ENCODE peak calls at places on chromosomes 5 and 9, in seven cellular contexts. One of them, this sample, is unnamed.

GRCh38 chr5:109347252-109347888 is 62.4 kb downstream of the PJA2 start:
- DNase-seq in DND-41: no peak
- DNase-seq in HL-60: no peak
- DNase-seq in thyroid gland: peak
- DNase-seq in tibial artery: no peak
- DNase-seq in mesenchymal stem cell: no peak
- DNase-seq in cardiac muscle cell: no peak
- DNase-seq in this sample: no peak

GRCh38 chr5:96761618-96762017 is 46.1 kb downstream of the ERAP1 start:
- DNase-seq in cardiac muscle cell: no peak
- DNase-seq in tibial artery: no peak
- DNase-seq in HL-60: no peak
- DNase-seq in DND-41: no peak
- DNase-seq in thyroid gland: no peak
- DNase-seq in mesenchymal stem cell: no peak
- DNase-seq in this sample: no peak

GRCh38 chr5:82991678-82992323 is 85.4 kb downstream of the TMEM167A start:
- DNase-seq in tibial artery: no peak
- DNase-seq in cardiac muscle cell: no peak
- DNase-seq in DND-41: no peak
- DNase-seq in thyroid gland: no peak
- DNase-seq in HL-60: no peak
- DNase-seq in mesenchymal stem cell: peak
- DNase-seq in this sample: no peak

GRCh38 chr9:32427111-32427873 is 42.8 kb downstream of the ACO1 start:
- DNase-seq in DND-41: peak
- DNase-seq in tibial artery: no peak
- DNase-seq in thyroid gland: no peak
- DNase-seq in HL-60: no peak
- DNase-seq in mesenchymal stem cell: peak
- DNase-seq in cardiac muscle cell: peak
- DNase-seq in this sample: peak

GRCh38 chr5:134738963-134739661 is 764 bp downstream of the CAMLG start:
- DNase-seq in HL-60: peak
- DNase-seq in tibial artery: no peak
- DNase-seq in cardiac muscle cell: peak
- DNase-seq in thyroid gland: peak
- DNase-seq in DND-41: peak
- DNase-seq in mesenchymal stem cell: peak
- DNase-seq in this sample: peak

GRCh38 chr9:103734471-103734870 is 359.6 kb upstream of the SMC2 start:
- DNase-seq in mesenchymal stem cell: no peak
- DNase-seq in DND-41: no peak
- DNase-seq in HL-60: no peak
- DNase-seq in cardiac muscle cell: no peak
- DNase-seq in thyroid gland: no peak
- DNase-seq in tibial artery: no peak
- DNase-seq in this sample: no peak

GRCh38 chr5:587403-587802 is 24.7 kb upstream of the CEP72 start:
- DNase-seq in DND-41: no peak
- DNase-seq in tibial artery: no peak
- DNase-seq in thyroid gland: no peak
- DNase-seq in cardiac muscle cell: no peak
- DNase-seq in mesenchymal stem cell: no peak
- DNase-seq in HL-60: no peak
- DNase-seq in this sample: no peak

GRCh38 chr5:61200582-61201155 is 38.4 kb upstream of the SMIM15 start:
- DNase-seq in tibial artery: no peak
- DNase-seq in mesenchymal stem cell: no peak
- DNase-seq in cardiac muscle cell: peak
- DNase-seq in DND-41: no peak
- DNase-seq in HL-60: no peak
- DNase-seq in thyroid gland: no peak
- DNase-seq in this sample: no peak

GRCh38 chr9:33426843-33427293 is 20.5 kb downstream of the AQP3 start:
- DNase-seq in HL-60: no peak
- DNase-seq in DND-41: no peak
- DNase-seq in cardiac muscle cell: no peak
- DNase-seq in mesenchymal stem cell: no peak
- DNase-seq in tibial artery: no peak
- DNase-seq in thyroid gland: no peak
- DNase-seq in this sample: no peak

GRCh38 chr5:51392689-51393199 is 9.5 kb downstream of the ISL1 start:
- DNase-seq in cardiac muscle cell: no peak
- DNase-seq in DND-41: no peak
- DNase-seq in mesenchymal stem cell: no peak
- DNase-seq in tibial artery: no peak
- DNase-seq in HL-60: no peak
- DNase-seq in thyroid gland: no peak
- DNase-seq in this sample: no peak

GRCh38 chr5:61519728-61520277 is 187.7 kb downstream of the ZSWIM6 start:
- DNase-seq in DND-41: no peak
- DNase-seq in mesenchymal stem cell: peak
- DNase-seq in thyroid gland: no peak
- DNase-seq in cardiac muscle cell: no peak
- DNase-seq in HL-60: no peak
- DNase-seq in tibial artery: no peak
- DNase-seq in this sample: no peak

GRCh38 chr9:16535555-16535954 is 334.9 kb downstream of the BNC2 start:
- DNase-seq in mesenchymal stem cell: no peak
- DNase-seq in HL-60: no peak
- DNase-seq in tibial artery: no peak
- DNase-seq in thyroid gland: no peak
- DNase-seq in DND-41: no peak
- DNase-seq in cardiac muscle cell: no peak
- DNase-seq in this sample: no peak

GRCh38 chr9:4137755-4138154 is 162.1 kb downstream of the GLIS3 start:
- DNase-seq in mesenchymal stem cell: peak
- DNase-seq in thyroid gland: no peak
- DNase-seq in cardiac muscle cell: peak
- DNase-seq in HL-60: no peak
- DNase-seq in tibial artery: no peak
- DNase-seq in DND-41: no peak
- DNase-seq in this sample: no peak

GRCh38 chr9:21837501-21837900 is 35.1 kb downstream of the MTAP start:
- DNase-seq in thyroid gland: peak
- DNase-seq in DND-41: no peak
- DNase-seq in HL-60: no peak
- DNase-seq in cardiac muscle cell: no peak
- DNase-seq in tibial artery: no peak
- DNase-seq in mesenchymal stem cell: peak
- DNase-seq in this sample: no peak

GRCh38 chr9:21841133-21841532 is 38.7 kb downstream of the MTAP start:
- DNase-seq in DND-41: no peak
- DNase-seq in tibial artery: no peak
- DNase-seq in mesenchymal stem cell: no peak
- DNase-seq in cardiac muscle cell: no peak
- DNase-seq in HL-60: no peak
- DNase-seq in thyroid gland: no peak
- DNase-seq in this sample: no peak

GRCh38 chr9:21835111-21835510 is 32.7 kb downstream of the MTAP start:
- DNase-seq in thyroid gland: no peak
- DNase-seq in DND-41: no peak
- DNase-seq in tibial artery: no peak
- DNase-seq in HL-60: no peak
- DNase-seq in mesenchymal stem cell: no peak
- DNase-seq in cardiac muscle cell: no peak
- DNase-seq in this sample: no peak

GRCh38 chr9:21836437-21837161 is 34.2 kb downstream of the MTAP start:
- DNase-seq in tibial artery: no peak
- DNase-seq in HL-60: no peak
- DNase-seq in mesenchymal stem cell: peak
- DNase-seq in DND-41: no peak
- DNase-seq in cardiac muscle cell: peak
- DNase-seq in thyroid gland: no peak
- DNase-seq in this sample: no peak

GRCh38 chr9:21840647-21841046 is 38.2 kb downstream of the MTAP start:
- DNase-seq in mesenchymal stem cell: no peak
- DNase-seq in tibial artery: no peak
- DNase-seq in HL-60: no peak
- DNase-seq in thyroid gland: no peak
- DNase-seq in DND-41: no peak
- DNase-seq in cardiac muscle cell: no peak
- DNase-seq in this sample: no peak
- H3K4me3 ChIP-seq in mesenchymal stem cell: no peak
- H3K4me3 ChIP-seq in tibial artery: no peak
- H3K4me3 ChIP-seq in HL-60: no peak
- H3K4me3 ChIP-seq in thyroid gland: no peak
- H3K4me3 ChIP-seq in DND-41: no peak
- H3K4me3 ChIP-seq in cardiac muscle cell: no peak
- H3K4me3 ChIP-seq in this sample: no peak

GRCh38 chr5:118040496-118040895 is 947.9 kb downstream of the DTWD2 start:
- DNase-seq in cardiac muscle cell: no peak
- DNase-seq in DND-41: no peak
- DNase-seq in thyroid gland: no peak
- DNase-seq in tibial artery: no peak
- DNase-seq in HL-60: no peak
- DNase-seq in mesenchymal stem cell: no peak
- DNase-seq in this sample: no peak
- H3K4me3 ChIP-seq in cardiac muscle cell: no peak
- H3K4me3 ChIP-seq in DND-41: no peak
- H3K4me3 ChIP-seq in thyroid gland: no peak
- H3K4me3 ChIP-seq in tibial artery: no peak
- H3K4me3 ChIP-seq in HL-60: no peak
- H3K4me3 ChIP-seq in mesenchymal stem cell: no peak
- H3K4me3 ChIP-seq in this sample: no peak

GRCh38 chr9:77440057-77440456 is 208.1 kb downstream of the GNA14 start:
- DNase-seq in thyroid gland: no peak
- DNase-seq in cardiac muscle cell: peak
- DNase-seq in tibial artery: no peak
- DNase-seq in DND-41: no peak
- DNase-seq in HL-60: no peak
- DNase-seq in mesenchymal stem cell: no peak
- DNase-seq in this sample: no peak
- H3K4me3 ChIP-seq in thyroid gland: no peak
- H3K4me3 ChIP-seq in cardiac muscle cell: no peak
- H3K4me3 ChIP-seq in tibial artery: no peak
- H3K4me3 ChIP-seq in DND-41: no peak
- H3K4me3 ChIP-seq in HL-60: no peak
- H3K4me3 ChIP-seq in mesenchymal stem cell: no peak
- H3K4me3 ChIP-seq in this sample: no peak

GRCh38 chr5:124678992-124679519 is 67.4 kb downstream of the ZNF608 start:
- DNase-seq in mesenchymal stem cell: no peak
- DNase-seq in tibial artery: no peak
- DNase-seq in thyroid gland: no peak
- DNase-seq in HL-60: no peak
- DNase-seq in DND-41: no peak
- DNase-seq in cardiac muscle cell: no peak
- DNase-seq in this sample: no peak
- H3K4me3 ChIP-seq in mesenchymal stem cell: no peak
- H3K4me3 ChIP-seq in tibial artery: no peak
- H3K4me3 ChIP-seq in thyroid gland: no peak
- H3K4me3 ChIP-seq in HL-60: no peak
- H3K4me3 ChIP-seq in DND-41: no peak
- H3K4me3 ChIP-seq in cardiac muscle cell: no peak
- H3K4me3 ChIP-seq in this sample: no peak

GRCh38 chr5:59458321-59458720 is 435.2 kb downstream of the PDE4D start:
- DNase-seq in thyroid gland: no peak
- DNase-seq in tibial artery: no peak
- DNase-seq in DND-41: no peak
- DNase-seq in mesenchymal stem cell: no peak
- DNase-seq in HL-60: no peak
- DNase-seq in cardiac muscle cell: no peak
- DNase-seq in this sample: no peak

GRCh38 chr5:59464969-59465368 is 428.6 kb downstream of the PDE4D start:
- DNase-seq in tibial artery: no peak
- DNase-seq in mesenchymal stem cell: no peak
- DNase-seq in cardiac muscle cell: no peak
- DNase-seq in thyroid gland: no peak
- DNase-seq in HL-60: no peak
- DNase-seq in DND-41: no peak
- DNase-seq in this sample: no peak

GRCh38 chr5:59462954-59463353 is 430.6 kb downstream of the PDE4D start:
- DNase-seq in cardiac muscle cell: no peak
- DNase-seq in tibial artery: no peak
- DNase-seq in thyroid gland: no peak
- DNase-seq in mesenchymal stem cell: no peak
- DNase-seq in HL-60: no peak
- DNase-seq in DND-41: no peak
- DNase-seq in this sample: no peak

GRCh38 chr5:59460368-59461153 is 433.0 kb downstream of the PDE4D start:
- DNase-seq in DND-41: no peak
- DNase-seq in tibial artery: no peak
- DNase-seq in mesenchymal stem cell: no peak
- DNase-seq in HL-60: no peak
- DNase-seq in cardiac muscle cell: no peak
- DNase-seq in thyroid gland: no peak
- DNase-seq in this sample: no peak

DNA sequence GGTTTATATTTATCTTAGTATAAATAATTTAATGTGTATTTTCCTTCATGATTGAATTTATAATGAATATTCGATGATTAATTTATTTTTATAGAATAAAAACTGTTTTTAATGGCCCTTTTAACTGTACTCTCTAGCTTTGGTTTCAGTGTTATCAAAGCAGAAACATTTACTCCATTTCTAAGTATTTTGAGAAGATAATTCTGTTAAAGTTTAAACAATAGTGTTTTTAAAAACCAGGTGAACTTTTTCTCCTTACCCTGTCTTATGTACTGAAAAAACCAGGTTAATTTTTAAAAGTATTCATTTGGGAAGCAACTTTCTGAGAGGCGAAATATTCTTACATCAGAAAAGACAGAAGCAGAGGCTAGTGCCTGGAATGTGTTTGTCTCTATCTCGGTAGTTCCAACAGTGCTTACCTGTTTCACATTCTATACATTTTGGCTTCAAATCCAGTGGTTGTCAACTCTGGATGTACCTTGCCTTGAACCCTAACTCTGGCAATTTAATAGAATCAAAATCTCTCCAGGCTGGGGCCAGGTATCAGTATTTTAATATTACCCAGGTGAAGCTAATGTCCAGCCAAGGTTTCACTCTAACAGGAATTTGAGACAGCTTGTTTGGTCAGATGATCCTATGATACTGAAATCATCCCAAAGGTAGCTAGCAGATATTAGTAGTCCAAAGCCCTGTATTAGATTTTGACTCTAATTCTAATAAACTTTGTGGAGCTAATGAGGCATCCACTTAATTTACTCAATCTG is 434.4 kb downstream of the PDE4D start:
- DNase-seq in thyroid gland: no peak
- DNase-seq in HL-60: no peak
- DNase-seq in tibial artery: no peak
- DNase-seq in DND-41: no peak
- DNase-seq in mesenchymal stem cell: no peak
- DNase-seq in cardiac muscle cell: no peak
- DNase-seq in this sample: no peak
- H3K4me3 ChIP-seq in thyroid gland: no peak
- H3K4me3 ChIP-seq in HL-60: no peak
- H3K4me3 ChIP-seq in tibial artery: no peak
- H3K4me3 ChIP-seq in DND-41: no peak
- H3K4me3 ChIP-seq in mesenchymal stem cell: no peak
- H3K4me3 ChIP-seq in cardiac muscle cell: no peak
- H3K4me3 ChIP-seq in this sample: no peak

DNA sequence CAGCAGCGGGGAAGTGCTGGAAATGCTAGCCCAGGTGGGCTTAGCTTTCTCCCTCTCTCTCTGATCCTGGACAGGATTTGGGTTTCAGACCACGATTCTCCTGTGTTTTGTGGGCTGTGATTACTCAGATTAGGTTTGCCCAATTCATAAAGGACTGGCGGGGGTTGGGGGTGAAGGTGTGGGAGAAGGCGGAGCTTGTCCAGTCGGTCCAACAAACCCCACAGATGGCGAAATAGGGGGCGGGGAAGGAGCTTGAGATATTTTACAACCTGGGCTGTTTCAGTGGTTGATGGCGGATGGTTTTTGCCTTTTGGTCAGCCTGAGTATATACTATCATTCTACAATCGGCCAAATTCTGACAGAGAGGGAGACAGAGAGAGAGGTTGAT is 35.2 kb downstream of the PCDHAC2 start:
- DNase-seq in DND-41: no peak
- DNase-seq in cardiac muscle cell: no peak
- DNase-seq in mesenchymal stem cell: peak
- DNase-seq in thyroid gland: peak
- DNase-seq in tibial artery: no peak
- DNase-seq in HL-60: no peak
- DNase-seq in this sample: no peak
- H3K4me3 ChIP-seq in DND-41: no peak
- H3K4me3 ChIP-seq in cardiac muscle cell: peak
- H3K4me3 ChIP-seq in mesenchymal stem cell: no peak
- H3K4me3 ChIP-seq in thyroid gland: no peak
- H3K4me3 ChIP-seq in tibial artery: peak
- H3K4me3 ChIP-seq in HL-60: no peak
- H3K4me3 ChIP-seq in this sample: no peak